ENCODE peak calls at places on chromosomes 3 and 15, in seven cellular contexts. P is HCT116, M is PC-9, E is GM23338, N is GM23248, O is SK-N-SH, C is OCI-LY7. H is an unnamed sample. For H3K9me2, the result is how much of the 10 kb centered on the place peaks cover.

GRCh38 chr15:35068861-35069260 is 16.2 kb downstream of the NANOGP8 start:
- DNase-seq in C (no peak), E (no peak), M (no peak), P (no peak), N (no peak), O (no peak), H (no peak)

GRCh38 chr15:40963201-40963600 is 9.9 kb downstream of the CHAC1 start:
- DNase-seq in M (no peak), P (no peak), E (no peak), O (no peak), N (no peak), C (no peak), H (no peak)

GRCh38 chr3:124158174-124158812 is 166.4 kb upstream of the ROPN1 start:
- DNase-seq in M (no peak), N (no peak), P (no peak), C (no peak), O (peak), E (peak), H (no peak)

GRCh38 chr3:50587373-50587772 is 18.1 kb downstream of the HEMK1 start:
- DNase-seq in M (peak), N (peak), E (no peak), P (no peak), C (no peak), O (no peak), H (no peak)

GRCh38 chr3:87375231-87375682 is 98.9 kb upstream of the POU1F1 start:
- DNase-seq in C (no peak), P (no peak), M (no peak), N (no peak), O (no peak), E (no peak), H (no peak)

GRCh38 chr3:196220991-196221390 is 4.7 kb downstream of the SLC51A start:
- DNase-seq in N (no peak), P (no peak), M (no peak), O (no peak), C (no peak), E (no peak), H (no peak)

GRCh38 chr15:34304613-34305012 is 33.0 kb downstream of the SLC12A6 start:
- DNase-seq in P (no peak), N (peak), O (no peak), C (no peak), E (no peak), M (no peak), H (no peak)

GRCh38 chr3:12149029-12149428 is 9.7 kb downstream of the TIMP4 start:
- DNase-seq in P (no peak), O (peak), M (no peak), C (no peak), N (no peak), E (no peak), H (no peak)

GRCh38 chr3:73442886-73443285 is 181.9 kb downstream of the PDZRN3 start:
- DNase-seq in E (no peak), P (no peak), N (no peak), C (no peak), M (no peak), O (no peak), H (no peak)

GRCh38 chr3:119636891-119637611 is 23.3 kb downstream of the POPDC2 start:
- DNase-seq in E (no peak), N (no peak), M (no peak), C (no peak), P (no peak), O (no peak), H (no peak)

GRCh38 chr3:60675424-60675823 is 575.8 kb downstream of the FHIT start:
- DNase-seq in C (no peak), E (no peak), M (peak), P (no peak), O (no peak), N (no peak), H (no peak)

GRCh38 chr15:39785139-39785538 is 2.5 kb upstream of the FSIP1 start:
- DNase-seq in N (no peak), C (no peak), M (no peak), O (no peak), P (no peak), E (no peak), H (peak)

GRCh38 chr3:24225027-24225743 is 269.5 kb downstream of the THRB start:
- DNase-seq in N (no peak), O (no peak), C (no peak), M (no peak), E (no peak), P (no peak), H (no peak)

GRCh38 chr3:30743641-30744317 is 137.4 kb downstream of the TGFBR2 start:
- DNase-seq in M (no peak), O (no peak), P (no peak), E (no peak), C (no peak), N (no peak), H (no peak)

GRCh38 chr15:34367128-34368081 is at the start of gene LPCAT4:
- DNase-seq in P (peak), C (peak), E (peak), N (peak), M (peak), O (peak), H (peak)

GRCh38 chr3:142285057-142285666 is 59.8 kb upstream of the GK5 start:
- DNase-seq in C (no peak), E (no peak), N (no peak), O (no peak), M (no peak), P (no peak), H (no peak)

GRCh38 chr3:178532414-178532813 is 3.8 kb upstream of the KCNMB2 start:
- DNase-seq in O (no peak), M (no peak), P (no peak), N (no peak), E (no peak), C (no peak), H (no peak)

GRCh38 chr3:70308760-70309159 is 3.7 kb downstream of the MDFIC2 start:
- DNase-seq in N (peak), O (peak), P (no peak), E (peak), M (no peak), C (no peak), H (peak)

GRCh38 chr15:100284701-100285100 is 57.1 kb downstream of the ADAMTS17 start:
- DNase-seq in O (no peak), N (no peak), M (no peak), C (no peak), E (no peak), P (no peak), H (no peak)

GRCh38 chr15:77667351-77667750 is 34.6 kb upstream of the LINGO1 start:
- DNase-seq in E (no peak), C (no peak), N (no peak), P (no peak), M (no peak), O (no peak), H (no peak)

GRCh38 chr3:122350814-122351418 is 25.9 kb downstream of the CSTA start:
- DNase-seq in M (no peak), C (no peak), P (no peak), N (peak), E (no peak), O (no peak), H (no peak)

GRCh38 chr3:155079795-155080546 is at the start of gene MME:
- DNase-seq in P (no peak), M (no peak), C (peak), E (peak), N (peak), O (peak), H (peak)

GRCh38 chr3:162719684-162720341 is 1223.2 kb downstream of the OTOL1 start:
- DNase-seq in P (peak), E (no peak), M (peak), N (peak), C (no peak), O (no peak), H (no peak)

GRCh38 chr3:171591059-171591458 is 130.9 kb upstream of the TNIK start:
- DNase-seq in P (no peak), E (peak), C (no peak), N (no peak), M (no peak), O (no peak), H (no peak)

GRCh38 chr15:91710072-91710471 is 143.4 kb upstream of the SLCO3A1 start:
- DNase-seq in O (no peak), E (no peak), M (peak), C (no peak), P (no peak), N (no peak), H (no peak)

GRCh38 chr3:12273045-12273695 is 15.7 kb upstream of the PPARG start:
- DNase-seq in E (no peak), C (peak), P (no peak), M (no peak), N (no peak), O (no peak), H (no peak)

GRCh38 chr3:194032828-194033435 is 103.0 kb upstream of the HES1 start:
- DNase-seq in O (no peak), C (peak), N (no peak), P (no peak), M (no peak), E (no peak), H (no peak)

GRCh38 chr3:79414821-79415220 is 353.0 kb downstream of the ROBO1 start:
- DNase-seq in M (no peak), N (peak), E (no peak), C (no peak), O (no peak), P (no peak), H (no peak)

DNA sequence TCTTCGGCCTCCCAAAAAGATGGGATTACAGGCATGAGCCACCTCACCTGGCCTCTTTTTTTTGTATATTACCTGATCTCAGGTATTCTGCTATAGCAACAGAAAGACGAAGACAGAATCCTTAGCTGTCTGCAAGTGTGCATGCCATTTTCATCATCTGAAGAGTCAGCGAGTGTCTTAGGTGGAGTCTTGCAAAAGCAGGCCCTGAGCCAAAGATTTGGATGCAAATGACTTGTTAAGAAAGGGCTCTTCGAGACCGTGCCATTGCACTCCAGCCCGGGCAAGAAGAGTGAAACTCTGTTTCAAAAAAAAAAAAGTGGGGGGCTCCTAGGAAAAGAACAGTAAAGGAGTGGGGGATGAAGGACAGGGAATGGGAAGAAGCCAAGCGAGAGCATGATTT is 10.2 kb upstream of the TRIM69 start:
- DNase-seq in N (peak), P (no peak), C (peak), O (no peak), E (no peak), M (no peak), H (peak)
- H3K27ac ChIP-seq in N (peak), P (peak), C (peak), O (peak), E (peak), M (peak), H (peak)

GRCh38 chr3:189836795-189837194 is 205.6 kb downstream of the TP63 start:
- DNase-seq in E (no peak), O (no peak), M (no peak), N (no peak), C (peak), P (no peak), H (no peak)

GRCh38 chr3:189834462-189834861 is 203.3 kb downstream of the TP63 start:
- DNase-seq in E (no peak), M (peak), P (no peak), O (no peak), C (no peak), N (no peak), H (no peak)

GRCh38 chr3:189833266-189833665 is 202.1 kb downstream of the TP63 start:
- DNase-seq in C (no peak), O (no peak), M (peak), P (no peak), N (no peak), E (no peak), H (no peak)

GRCh38 chr3:189830401-189830800 is 199.2 kb downstream of the TP63 start:
- DNase-seq in E (no peak), O (no peak), C (no peak), N (no peak), P (no peak), M (peak), H (no peak)

GRCh38 chr3:189833996-189834395 is 202.8 kb downstream of the TP63 start:
- DNase-seq in O (no peak), E (peak), C (no peak), P (no peak), M (peak), N (no peak), H (no peak)
- H3K9me2 ChIP-seq in O (under half), E (under half), C (under half), P (under half), M (under half), N (under half), H (under half)

GRCh38 chr3:128617557-128618397 is 32.8 kb downstream of the RPN1 start:
- DNase-seq in O (peak), N (peak), C (peak), P (peak), M (no peak), E (peak), H (peak)

GRCh38 chr3:128621234-128621633 is 29.4 kb downstream of the RPN1 start:
- DNase-seq in P (no peak), N (no peak), M (no peak), E (no peak), C (no peak), O (no peak), H (no peak)

GRCh38 chr3:128620268-128620691 is 30.3 kb downstream of the RPN1 start:
- DNase-seq in C (no peak), P (no peak), E (no peak), M (no peak), N (peak), O (no peak), H (no peak)

GRCh38 chr3:128618398-128618726 is 32.3 kb downstream of the RPN1 start:
- DNase-seq in E (no peak), O (no peak), N (peak), C (no peak), M (no peak), P (no peak), H (no peak)

DNA sequence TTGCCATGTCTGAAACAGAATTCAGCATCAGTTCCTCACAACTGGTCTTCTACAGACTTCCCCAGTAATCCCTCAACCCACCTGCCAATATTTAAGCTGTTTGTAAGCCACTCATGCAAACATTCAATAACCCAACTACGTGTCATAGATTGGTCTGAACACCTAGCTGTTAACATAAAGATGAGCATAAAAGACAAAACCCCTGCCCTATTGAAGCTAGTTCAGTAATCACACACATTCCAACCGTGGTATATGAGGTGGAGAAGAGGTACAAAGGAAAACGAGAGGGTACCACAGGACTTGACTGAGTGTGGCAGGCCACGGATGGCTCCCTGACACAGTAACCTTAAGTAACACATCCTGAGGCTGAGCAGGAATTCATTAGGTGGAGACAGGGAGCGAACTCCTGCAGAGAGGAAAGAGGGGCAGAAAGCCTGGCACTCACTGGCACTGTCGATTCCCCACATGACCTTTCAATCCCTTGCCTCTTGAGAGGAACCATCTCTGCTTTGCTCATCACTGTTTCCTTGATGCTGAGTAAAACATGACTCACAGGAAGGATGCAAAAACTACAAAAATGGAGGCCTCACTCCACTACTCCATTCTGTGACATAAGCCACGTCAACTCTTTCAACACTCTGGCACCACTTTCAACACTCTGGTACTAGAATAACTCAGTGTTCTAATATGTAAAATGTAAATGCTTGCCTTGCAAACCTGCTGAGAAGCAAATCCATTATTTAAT is 31.3 kb downstream of the RPN1 start:
- DNase-seq in E (no peak), M (no peak), P (no peak), N (peak), C (no peak), O (no peak), H (no peak)
- H3K4me3 ChIP-seq in E (peak), M (no peak), P (no peak), N (peak), C (peak), O (no peak), H (no peak)

GRCh38 chr3:39141211-39141995 is 12.0 kb downstream of the CSRNP1 start:
- DNase-seq in C (no peak), M (peak), P (no peak), N (peak), E (no peak), O (peak), H (no peak)
- H3K27ac ChIP-seq in C (no peak), M (peak), P (peak), N (no peak), E (no peak), O (peak), H (no peak)

GRCh38 chr3:65265511-65265910 is 577.7 kb upstream of the ADAMTS9 start:
- DNase-seq in P (no peak), E (no peak), C (no peak), M (no peak), N (no peak), O (no peak), H (no peak)

GRCh38 chr3:65262554-65262953 is 574.8 kb upstream of the ADAMTS9 start:
- DNase-seq in P (no peak), M (no peak), N (no peak), E (no peak), C (no peak), O (no peak), H (peak)

GRCh38 chr3:65265942-65266341 is 578.1 kb upstream of the ADAMTS9 start:
- DNase-seq in P (no peak), N (no peak), E (peak), O (no peak), C (no peak), M (no peak), H (no peak)

DNA sequence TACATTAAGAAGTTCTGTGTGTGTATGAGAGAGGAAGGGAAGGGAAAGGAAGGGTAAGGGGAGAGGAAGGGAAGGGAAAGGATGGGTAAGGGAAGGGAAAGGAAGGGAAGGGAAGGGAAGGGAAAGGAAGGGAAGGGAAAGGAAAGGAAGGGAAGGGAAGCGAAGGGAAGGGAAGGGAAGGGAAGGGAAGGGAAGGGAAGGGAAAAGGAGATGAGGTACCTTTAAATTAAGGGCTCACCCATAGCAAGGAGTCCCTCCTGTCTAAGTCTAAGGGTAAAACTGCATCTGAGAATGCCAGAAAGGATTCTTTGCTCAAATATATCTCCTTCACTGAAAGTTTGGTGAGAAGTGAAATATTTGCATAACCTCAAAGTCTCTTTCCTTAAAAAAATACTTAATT is 572.1 kb upstream of the ADAMTS9 start:
- DNase-seq in E (no peak), N (no peak), C (no peak), P (no peak), O (no peak), M (no peak), H (no peak)
- H3K9me2 ChIP-seq in E (under half), N (under half), C (under half), P (under half), O (under half), M (under half), H (under half)

GRCh38 chr3:58645726-58646125 is 20.8 kb downstream of the FAM3D start:
- DNase-seq in E (no peak), N (no peak), P (no peak), C (no peak), M (no peak), O (no peak), H (no peak)
- H3K4me3 ChIP-seq in E (no peak), N (no peak), P (no peak), C (no peak), M (no peak), O (no peak), H (no peak)

GRCh38 chr3:65930650-65931049 is 108.1 kb downstream of the MAGI1 start:
- DNase-seq in C (no peak), O (no peak), M (no peak), E (no peak), N (no peak), P (no peak), H (no peak)

GRCh38 chr3:65928110-65928509 is 110.6 kb downstream of the MAGI1 start:
- DNase-seq in M (peak), O (no peak), N (no peak), C (no peak), E (no peak), P (no peak), H (no peak)

GRCh38 chr3:65925254-65925954 is 113.3 kb downstream of the MAGI1 start:
- DNase-seq in P (no peak), N (no peak), O (no peak), M (no peak), C (no peak), E (no peak), H (no peak)

GRCh38 chr3:65924762-65925161 is 114.0 kb downstream of the MAGI1 start:
- DNase-seq in E (no peak), P (peak), O (no peak), M (no peak), N (no peak), C (no peak), H (no peak)

GRCh38 chr3:65927576-65927975 is 111.1 kb downstream of the MAGI1 start:
- DNase-seq in P (no peak), O (no peak), M (peak), C (no peak), N (peak), E (peak), H (no peak)
- H3K27ac ChIP-seq in P (no peak), O (no peak), M (no peak), C (no peak), N (no peak), E (no peak), H (no peak)